ENCODE peak calls at places on chromosome 13, in eight cellular contexts. X is osteocyte; H is activated CD4-positive, alpha-beta T cell treated with anti-CD3 and anti-CD28 coated beads, Interleukin-2, amount 10 ng/mL, durations not matched to agents 7 days and 5 days; S is GM04503; J is activated naive CD4-positive, alpha-beta T cell treated with anti-CD3 and anti-CD28 coated beads for 36 hours; E is NCI-H2029; U is CD4-positive, alpha-beta T cell; A is nephron progenitor cell. K is an unnamed sample.

GRCh38 chr13:21685485-21686064 is 14.7 kb downstream of the FGF9 start:
- DNase-seq in X (no peak), H (no peak), S (no peak), J (no peak), E (no peak), U (no peak), A (no peak), K (no peak)

GRCh38 chr13:59680429-59681024 is 483.2 kb downstream of the DIAPH3 start:
- DNase-seq in X (no peak), H (no peak), S (no peak), J (no peak), E (no peak), U (no peak), A (no peak), K (no peak)

GRCh38 chr13:110280231-110280813 is 26.6 kb downstream of the COL4A1 start:
- DNase-seq in X (peak), H (no peak), S (no peak), J (peak), E (no peak), U (no peak), A (no peak), K (no peak)

GRCh38 chr13:99626461-99627082 is 125.3 kb downstream of the TM9SF2 start:
- DNase-seq in X (no peak), H (no peak), S (no peak), J (no peak), E (no peak), U (no peak), A (no peak), K (peak)

GRCh38 chr13:99196466-99197256 is 4.0 kb upstream of the UBAC2 start:
- DNase-seq in X (no peak), H (no peak), S (no peak), J (no peak), E (peak), U (no peak), A (no peak), K (no peak)

GRCh38 chr13:29849731-29850212 is 645 bp downstream of the UBL3 start:
- DNase-seq in X (no peak), H (peak), S (no peak), J (peak), E (no peak), U (peak), A (peak), K (no peak)

GRCh38 chr13:76610819-76611415 is 275.3 kb downstream of the KCTD12 start:
- DNase-seq in X (no peak), H (no peak), S (no peak), J (no peak), E (no peak), U (no peak), A (no peak), K (no peak)

GRCh38 chr13:98581377-98581776 is 4.5 kb upstream of the STK24 start:
- DNase-seq in X (peak), H (no peak), S (no peak), J (no peak), E (no peak), U (no peak), A (no peak), K (no peak)

GRCh38 chr13:112510987-112511715 is 76.8 kb downstream of the TUBGCP3 start:
- DNase-seq in X (no peak), H (no peak), S (no peak), J (peak), E (no peak), U (no peak), A (no peak), K (no peak)